ENCODE peak calls at places on chromosomes 3 and 15, in nine cellular contexts. One of them, this sample, is unnamed.

GRCh38 chr3:82741346-82741745 is 979.9 kb upstream of the GBE1 start:
- DNase-seq in AG08396: no peak
- DNase-seq in HT1080: no peak
- DNase-seq in GM12865: no peak
- DNase-seq in NCI-H1417 treated with DMSO at 0.1 percent for 48 hours: no peak
- DNase-seq in CD4-positive, alpha-beta memory T cell: no peak
- DNase-seq in activated CD4-positive, alpha-beta T cell treated with anti-CD3 and anti-CD28 coated beads, Interleukin-2, amount 50 U/mL, for 4 hours: no peak
- DNase-seq in HCEC 1CT: no peak
- DNase-seq in pancreas: no peak
- DNase-seq in this sample: no peak

GRCh38 chr15:99474981-99475753 is 90.6 kb upstream of the MEF2A start:
- DNase-seq in AG08396: no peak
- DNase-seq in HT1080: no peak
- DNase-seq in GM12865: no peak
- DNase-seq in NCI-H1417 treated with DMSO at 0.1 percent for 48 hours: no peak
- DNase-seq in CD4-positive, alpha-beta memory T cell: no peak
- DNase-seq in activated CD4-positive, alpha-beta T cell treated with anti-CD3 and anti-CD28 coated beads, Interleukin-2, amount 50 U/mL, for 4 hours: no peak
- DNase-seq in HCEC 1CT: no peak
- DNase-seq in pancreas: peak
- DNase-seq in this sample: no peak

GRCh38 chr3:169760479-169760878 is 4.4 kb downstream of the TERC start:
- DNase-seq in AG08396: peak
- DNase-seq in HT1080: peak
- DNase-seq in GM12865: peak
- DNase-seq in NCI-H1417 treated with DMSO at 0.1 percent for 48 hours: no peak
- DNase-seq in CD4-positive, alpha-beta memory T cell: no peak
- DNase-seq in activated CD4-positive, alpha-beta T cell treated with anti-CD3 and anti-CD28 coated beads, Interleukin-2, amount 50 U/mL, for 4 hours: no peak
- DNase-seq in HCEC 1CT: peak
- DNase-seq in pancreas: no peak
- DNase-seq in this sample: peak

GRCh38 chr3:270688-271087 is 74.1 kb downstream of the CHL1 start:
- DNase-seq in AG08396: no peak
- DNase-seq in HT1080: no peak
- DNase-seq in GM12865: peak
- DNase-seq in NCI-H1417 treated with DMSO at 0.1 percent for 48 hours: no peak
- DNase-seq in CD4-positive, alpha-beta memory T cell: no peak
- DNase-seq in activated CD4-positive, alpha-beta T cell treated with anti-CD3 and anti-CD28 coated beads, Interleukin-2, amount 50 U/mL, for 4 hours: no peak
- DNase-seq in HCEC 1CT: no peak
- DNase-seq in pancreas: no peak
- DNase-seq in this sample: no peak

GRCh38 chr3:141039573-141039972 is 11.6 kb upstream of the SPSB4 start:
- DNase-seq in AG08396: no peak
- DNase-seq in HT1080: no peak
- DNase-seq in GM12865: no peak
- DNase-seq in NCI-H1417 treated with DMSO at 0.1 percent for 48 hours: no peak
- DNase-seq in CD4-positive, alpha-beta memory T cell: no peak
- DNase-seq in activated CD4-positive, alpha-beta T cell treated with anti-CD3 and anti-CD28 coated beads, Interleukin-2, amount 50 U/mL, for 4 hours: no peak
- DNase-seq in HCEC 1CT: no peak
- DNase-seq in pancreas: no peak
- DNase-seq in this sample: no peak

GRCh38 chr15:32803631-32804030 is 85.8 kb downstream of the GREM1 start:
- DNase-seq in AG08396: no peak
- DNase-seq in HT1080: peak
- DNase-seq in GM12865: no peak
- DNase-seq in NCI-H1417 treated with DMSO at 0.1 percent for 48 hours: no peak
- DNase-seq in CD4-positive, alpha-beta memory T cell: no peak
- DNase-seq in activated CD4-positive, alpha-beta T cell treated with anti-CD3 and anti-CD28 coated beads, Interleukin-2, amount 50 U/mL, for 4 hours: no peak
- DNase-seq in HCEC 1CT: peak
- DNase-seq in pancreas: no peak
- DNase-seq in this sample: peak

GRCh38 chr3:101383156-101383575 is 62.8 kb upstream of the IMPG2 start:
- DNase-seq in AG08396: no peak
- DNase-seq in HT1080: no peak
- DNase-seq in GM12865: no peak
- DNase-seq in NCI-H1417 treated with DMSO at 0.1 percent for 48 hours: no peak
- DNase-seq in CD4-positive, alpha-beta memory T cell: no peak
- DNase-seq in activated CD4-positive, alpha-beta T cell treated with anti-CD3 and anti-CD28 coated beads, Interleukin-2, amount 50 U/mL, for 4 hours: no peak
- DNase-seq in HCEC 1CT: no peak
- DNase-seq in pancreas: no peak
- DNase-seq in this sample: no peak

GRCh38 chr3:177465243-177465642 is 268.0 kb upstream of the TBL1XR1 start:
- DNase-seq in AG08396: no peak
- DNase-seq in HT1080: no peak
- DNase-seq in GM12865: no peak
- DNase-seq in NCI-H1417 treated with DMSO at 0.1 percent for 48 hours: no peak
- DNase-seq in CD4-positive, alpha-beta memory T cell: no peak
- DNase-seq in activated CD4-positive, alpha-beta T cell treated with anti-CD3 and anti-CD28 coated beads, Interleukin-2, amount 50 U/mL, for 4 hours: no peak
- DNase-seq in HCEC 1CT: no peak
- DNase-seq in pancreas: no peak
- DNase-seq in this sample: no peak

GRCh38 chr3:49053543-49053942 is 24.3 kb upstream of the IMPDH2 start:
- DNase-seq in AG08396: no peak
- DNase-seq in HT1080: no peak
- DNase-seq in GM12865: no peak
- DNase-seq in NCI-H1417 treated with DMSO at 0.1 percent for 48 hours: no peak
- DNase-seq in CD4-positive, alpha-beta memory T cell: no peak
- DNase-seq in activated CD4-positive, alpha-beta T cell treated with anti-CD3 and anti-CD28 coated beads, Interleukin-2, amount 50 U/mL, for 4 hours: no peak
- DNase-seq in HCEC 1CT: no peak
- DNase-seq in pancreas: no peak
- DNase-seq in this sample: no peak

GRCh38 chr15:74857082-74857655 is 14.2 kb upstream of the ULK3 start:
- DNase-seq in AG08396: no peak
- DNase-seq in HT1080: no peak
- DNase-seq in GM12865: peak
- DNase-seq in NCI-H1417 treated with DMSO at 0.1 percent for 48 hours: no peak
- DNase-seq in CD4-positive, alpha-beta memory T cell: no peak
- DNase-seq in activated CD4-positive, alpha-beta T cell treated with anti-CD3 and anti-CD28 coated beads, Interleukin-2, amount 50 U/mL, for 4 hours: no peak
- DNase-seq in HCEC 1CT: no peak
- DNase-seq in pancreas: no peak
- DNase-seq in this sample: no peak

GRCh38 chr3:66439666-66440344 is 61.0 kb downstream of the LRIG1 start:
- DNase-seq in AG08396: no peak
- DNase-seq in HT1080: no peak
- DNase-seq in GM12865: peak
- DNase-seq in NCI-H1417 treated with DMSO at 0.1 percent for 48 hours: no peak
- DNase-seq in CD4-positive, alpha-beta memory T cell: no peak
- DNase-seq in activated CD4-positive, alpha-beta T cell treated with anti-CD3 and anti-CD28 coated beads, Interleukin-2, amount 50 U/mL, for 4 hours: no peak
- DNase-seq in HCEC 1CT: no peak
- DNase-seq in pancreas: no peak
- DNase-seq in this sample: no peak

GRCh38 chr15:59366368-59367021 is 6.2 kb downstream of the MYO1E start:
- DNase-seq in AG08396: no peak
- DNase-seq in HT1080: no peak
- DNase-seq in GM12865: peak
- DNase-seq in NCI-H1417 treated with DMSO at 0.1 percent for 48 hours: no peak
- DNase-seq in CD4-positive, alpha-beta memory T cell: no peak
- DNase-seq in activated CD4-positive, alpha-beta T cell treated with anti-CD3 and anti-CD28 coated beads, Interleukin-2, amount 50 U/mL, for 4 hours: no peak
- DNase-seq in HCEC 1CT: no peak
- DNase-seq in pancreas: no peak
- DNase-seq in this sample: no peak

GRCh38 chr3:55173504-55173903 is 245.6 kb upstream of the LRTM1 start:
- DNase-seq in AG08396: no peak
- DNase-seq in HT1080: no peak
- DNase-seq in GM12865: no peak
- DNase-seq in NCI-H1417 treated with DMSO at 0.1 percent for 48 hours: no peak
- DNase-seq in CD4-positive, alpha-beta memory T cell: no peak
- DNase-seq in activated CD4-positive, alpha-beta T cell treated with anti-CD3 and anti-CD28 coated beads, Interleukin-2, amount 50 U/mL, for 4 hours: no peak
- DNase-seq in HCEC 1CT: no peak
- DNase-seq in pancreas: no peak
- DNase-seq in this sample: no peak

GRCh38 chr15:90598679-90599078 is 69.0 kb downstream of the CRTC3 start:
- DNase-seq in AG08396: no peak
- DNase-seq in HT1080: no peak
- DNase-seq in GM12865: no peak
- DNase-seq in NCI-H1417 treated with DMSO at 0.1 percent for 48 hours: no peak
- DNase-seq in CD4-positive, alpha-beta memory T cell: no peak
- DNase-seq in activated CD4-positive, alpha-beta T cell treated with anti-CD3 and anti-CD28 coated beads, Interleukin-2, amount 50 U/mL, for 4 hours: no peak
- DNase-seq in HCEC 1CT: no peak
- DNase-seq in pancreas: no peak
- DNase-seq in this sample: no peak

GRCh38 chr15:96340611-96341464 is 10.3 kb downstream of the NR2F2 start:
- DNase-seq in AG08396: no peak
- DNase-seq in HT1080: peak
- DNase-seq in GM12865: peak
- DNase-seq in NCI-H1417 treated with DMSO at 0.1 percent for 48 hours: peak
- DNase-seq in CD4-positive, alpha-beta memory T cell: no peak
- DNase-seq in activated CD4-positive, alpha-beta T cell treated with anti-CD3 and anti-CD28 coated beads, Interleukin-2, amount 50 U/mL, for 4 hours: no peak
- DNase-seq in HCEC 1CT: peak
- DNase-seq in pancreas: no peak
- DNase-seq in this sample: no peak

GRCh38 chr3:147119346-147119745 is 287.0 kb downstream of the ZIC4 start:
- DNase-seq in AG08396: no peak
- DNase-seq in HT1080: no peak
- DNase-seq in GM12865: no peak
- DNase-seq in NCI-H1417 treated with DMSO at 0.1 percent for 48 hours: no peak
- DNase-seq in CD4-positive, alpha-beta memory T cell: no peak
- DNase-seq in activated CD4-positive, alpha-beta T cell treated with anti-CD3 and anti-CD28 coated beads, Interleukin-2, amount 50 U/mL, for 4 hours: no peak
- DNase-seq in HCEC 1CT: no peak
- DNase-seq in pancreas: no peak
- DNase-seq in this sample: no peak

GRCh38 chr15:86139828-86140227 is 60.2 kb downstream of the AGBL1 start:
- DNase-seq in AG08396: no peak
- DNase-seq in HT1080: no peak
- DNase-seq in GM12865: peak
- DNase-seq in NCI-H1417 treated with DMSO at 0.1 percent for 48 hours: no peak
- DNase-seq in CD4-positive, alpha-beta memory T cell: no peak
- DNase-seq in activated CD4-positive, alpha-beta T cell treated with anti-CD3 and anti-CD28 coated beads, Interleukin-2, amount 50 U/mL, for 4 hours: no peak
- DNase-seq in HCEC 1CT: no peak
- DNase-seq in pancreas: no peak
- DNase-seq in this sample: no peak

GRCh38 chr3:57234613-57235575 is 7.4 kb downstream of the APPL1 start:
- DNase-seq in AG08396: no peak
- DNase-seq in HT1080: no peak
- DNase-seq in GM12865: peak
- DNase-seq in NCI-H1417 treated with DMSO at 0.1 percent for 48 hours: no peak
- DNase-seq in CD4-positive, alpha-beta memory T cell: no peak
- DNase-seq in activated CD4-positive, alpha-beta T cell treated with anti-CD3 and anti-CD28 coated beads, Interleukin-2, amount 50 U/mL, for 4 hours: no peak
- DNase-seq in HCEC 1CT: no peak
- DNase-seq in pancreas: no peak
- DNase-seq in this sample: no peak

GRCh38 chr3:115999598-115999997 is 376.3 kb downstream of the GAP43 start:
- DNase-seq in AG08396: no peak
- DNase-seq in HT1080: no peak
- DNase-seq in GM12865: peak
- DNase-seq in NCI-H1417 treated with DMSO at 0.1 percent for 48 hours: no peak
- DNase-seq in CD4-positive, alpha-beta memory T cell: no peak
- DNase-seq in activated CD4-positive, alpha-beta T cell treated with anti-CD3 and anti-CD28 coated beads, Interleukin-2, amount 50 U/mL, for 4 hours: no peak
- DNase-seq in HCEC 1CT: no peak
- DNase-seq in pancreas: no peak
- DNase-seq in this sample: no peak